ENCODE peak calls at places on chromosomes 16 and 17, in ten cellular contexts. One of them, this sample, is unnamed.

GRCh38 chr17:75318211-75318610 is 29.0 kb upstream of the SLC25A19 start:
- ATAC-seq in heart right ventricle: no peak
- ATAC-seq in A549: no peak
- ATAC-seq in heart left ventricle: no peak
- ATAC-seq in gastrocnemius medialis: no peak
- ATAC-seq in CD4-positive, CD25-positive, alpha-beta regulatory T cell: no peak
- ATAC-seq in upper lobe of right lung: no peak
- ATAC-seq in left lung: no peak
- ATAC-seq in HCT116: no peak
- ATAC-seq in CD8-positive, alpha-beta T cell: no peak
- ATAC-seq in this sample: no peak

GRCh38 chr17:352421-353212 is at the start of gene RPH3AL:
- ATAC-seq in heart right ventricle: peak; percentile 76
- ATAC-seq in A549: peak; percentile 81
- ATAC-seq in heart left ventricle: peak; percentile 82
- ATAC-seq in gastrocnemius medialis: no peak
- ATAC-seq in CD4-positive, CD25-positive, alpha-beta regulatory T cell: no peak
- ATAC-seq in upper lobe of right lung: peak; percentile 65
- ATAC-seq in left lung: peak; percentile 57
- ATAC-seq in HCT116: peak; percentile 57
- ATAC-seq in CD8-positive, alpha-beta T cell: no peak
- ATAC-seq in this sample: peak; percentile 39

GRCh38 chr17:59520276-59520675 is 45.1 kb upstream of the DHX40 start:
- ATAC-seq in heart right ventricle: no peak
- ATAC-seq in A549: no peak
- ATAC-seq in heart left ventricle: no peak
- ATAC-seq in gastrocnemius medialis: no peak
- ATAC-seq in CD4-positive, CD25-positive, alpha-beta regulatory T cell: no peak
- ATAC-seq in upper lobe of right lung: peak; percentile 38
- ATAC-seq in left lung: peak; percentile 63
- ATAC-seq in HCT116: no peak
- ATAC-seq in CD8-positive, alpha-beta T cell: no peak
- ATAC-seq in this sample: no peak

GRCh38 chr16:85422374-85423185 is 190.5 kb upstream of the GSE1 start:
- ATAC-seq in heart right ventricle: no peak
- ATAC-seq in A549: peak; percentile 64
- ATAC-seq in heart left ventricle: no peak
- ATAC-seq in gastrocnemius medialis: no peak
- ATAC-seq in CD4-positive, CD25-positive, alpha-beta regulatory T cell: no peak
- ATAC-seq in upper lobe of right lung: peak; percentile 84
- ATAC-seq in left lung: peak; percentile 89
- ATAC-seq in HCT116: no peak
- ATAC-seq in CD8-positive, alpha-beta T cell: no peak
- ATAC-seq in this sample: no peak

GRCh38 chr16:85870159-85870558 is 28.8 kb upstream of the IRF8 start:
- ATAC-seq in heart right ventricle: peak; percentile 30
- ATAC-seq in A549: no peak
- ATAC-seq in heart left ventricle: peak; percentile 59
- ATAC-seq in gastrocnemius medialis: no peak
- ATAC-seq in CD4-positive, CD25-positive, alpha-beta regulatory T cell: no peak
- ATAC-seq in upper lobe of right lung: peak; percentile 66
- ATAC-seq in left lung: peak; percentile 57
- ATAC-seq in HCT116: no peak
- ATAC-seq in CD8-positive, alpha-beta T cell: no peak
- ATAC-seq in this sample: peak; percentile 43

GRCh38 chr16:15611610-15612009 is 31.3 kb downstream of the MARF1 start:
- ATAC-seq in heart right ventricle: no peak
- ATAC-seq in A549: no peak
- ATAC-seq in heart left ventricle: no peak
- ATAC-seq in gastrocnemius medialis: no peak
- ATAC-seq in CD4-positive, CD25-positive, alpha-beta regulatory T cell: no peak
- ATAC-seq in upper lobe of right lung: no peak
- ATAC-seq in left lung: no peak
- ATAC-seq in HCT116: no peak
- ATAC-seq in CD8-positive, alpha-beta T cell: no peak
- ATAC-seq in this sample: no peak

GRCh38 chr16:55389426-55390073 is 65.5 kb downstream of the IRX6 start:
- ATAC-seq in heart right ventricle: peak; percentile 70
- ATAC-seq in A549: no peak
- ATAC-seq in heart left ventricle: peak; percentile 67
- ATAC-seq in gastrocnemius medialis: peak; percentile 90
- ATAC-seq in CD4-positive, CD25-positive, alpha-beta regulatory T cell: no peak
- ATAC-seq in upper lobe of right lung: peak; percentile 93
- ATAC-seq in left lung: peak; percentile 86
- ATAC-seq in HCT116: no peak
- ATAC-seq in CD8-positive, alpha-beta T cell: no peak
- ATAC-seq in this sample: no peak

GRCh38 chr17:60562421-60562820 is 36.4 kb upstream of the APPBP2 start:
- ATAC-seq in heart right ventricle: no peak
- ATAC-seq in A549: no peak
- ATAC-seq in heart left ventricle: no peak
- ATAC-seq in gastrocnemius medialis: no peak
- ATAC-seq in CD4-positive, CD25-positive, alpha-beta regulatory T cell: no peak
- ATAC-seq in upper lobe of right lung: no peak
- ATAC-seq in left lung: peak; percentile 27
- ATAC-seq in HCT116: no peak
- ATAC-seq in CD8-positive, alpha-beta T cell: no peak
- ATAC-seq in this sample: no peak

GRCh38 chr17:41618341-41619161 is 5.8 kb downstream of the KRT17 start:
- ATAC-seq in heart right ventricle: no peak
- ATAC-seq in A549: peak; percentile 45
- ATAC-seq in heart left ventricle: no peak
- ATAC-seq in gastrocnemius medialis: no peak
- ATAC-seq in CD4-positive, CD25-positive, alpha-beta regulatory T cell: no peak
- ATAC-seq in upper lobe of right lung: peak; percentile 15
- ATAC-seq in left lung: no peak
- ATAC-seq in HCT116: no peak
- ATAC-seq in CD8-positive, alpha-beta T cell: no peak
- ATAC-seq in this sample: no peak

GRCh38 chr17:81419886-81420768 is 24.9 kb downstream of the BAHCC1 start:
- ATAC-seq in heart right ventricle: no peak
- ATAC-seq in A549: peak; percentile 11
- ATAC-seq in heart left ventricle: no peak
- ATAC-seq in gastrocnemius medialis: no peak
- ATAC-seq in CD4-positive, CD25-positive, alpha-beta regulatory T cell: no peak
- ATAC-seq in upper lobe of right lung: peak; percentile 1
- ATAC-seq in left lung: peak; percentile 11
- ATAC-seq in HCT116: peak; percentile 19
- ATAC-seq in CD8-positive, alpha-beta T cell: no peak
- ATAC-seq in this sample: no peak

DNA sequence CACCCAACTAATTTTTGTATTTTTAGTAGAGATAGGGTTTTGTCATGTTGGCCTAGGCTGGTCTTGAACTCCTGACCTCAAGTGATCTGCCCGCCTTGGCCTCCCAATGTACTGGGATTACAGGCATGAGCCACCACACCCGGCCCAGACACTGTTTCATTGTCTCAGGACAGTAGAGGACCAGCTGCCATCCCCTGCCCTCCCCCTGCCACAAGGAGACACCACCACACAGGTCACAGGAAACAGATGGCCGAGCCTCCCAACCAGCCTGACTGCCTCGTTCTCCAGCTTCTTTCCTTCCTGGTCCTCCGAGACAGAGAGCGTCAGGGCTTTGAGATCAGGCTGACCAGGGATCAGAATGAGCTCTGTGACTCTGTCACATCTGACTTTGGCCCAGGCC is 20.8 kb upstream of the RNPS1 start:
- ATAC-seq in heart right ventricle: no peak
- ATAC-seq in A549: no peak
- ATAC-seq in heart left ventricle: no peak
- ATAC-seq in gastrocnemius medialis: no peak
- ATAC-seq in CD4-positive, CD25-positive, alpha-beta regulatory T cell: no peak
- ATAC-seq in upper lobe of right lung: no peak
- ATAC-seq in left lung: no peak
- ATAC-seq in HCT116: no peak
- ATAC-seq in CD8-positive, alpha-beta T cell: no peak
- ATAC-seq in this sample: no peak
- H3K4me3 ChIP-seq in heart right ventricle: no peak overlapping the region
- H3K4me3 ChIP-seq in A549: no peak overlapping the region
- H3K4me3 ChIP-seq in heart left ventricle: no peak overlapping the region
- H3K4me3 ChIP-seq in gastrocnemius medialis: no peak overlapping the region
- H3K4me3 ChIP-seq in CD4-positive, CD25-positive, alpha-beta regulatory T cell: no peak overlapping the region
- H3K4me3 ChIP-seq in upper lobe of right lung: no peak overlapping the region
- H3K4me3 ChIP-seq in left lung: no peak overlapping the region
- H3K4me3 ChIP-seq in HCT116: no peak overlapping the region
- H3K4me3 ChIP-seq in CD8-positive, alpha-beta T cell: no peak overlapping the region
- H3K4me3 ChIP-seq in this sample: no peak overlapping the region

GRCh38 chr17:43820759-43821158 is 12.2 kb downstream of the MPP3 start:
- ATAC-seq in heart right ventricle: no peak
- ATAC-seq in A549: no peak
- ATAC-seq in heart left ventricle: no peak
- ATAC-seq in gastrocnemius medialis: no peak
- ATAC-seq in CD4-positive, CD25-positive, alpha-beta regulatory T cell: no peak
- ATAC-seq in upper lobe of right lung: no peak
- ATAC-seq in left lung: no peak
- ATAC-seq in HCT116: no peak
- ATAC-seq in CD8-positive, alpha-beta T cell: no peak
- ATAC-seq in this sample: no peak
- H3K4me3 ChIP-seq in heart right ventricle: no peak overlapping the region
- H3K4me3 ChIP-seq in A549: no peak overlapping the region
- H3K4me3 ChIP-seq in heart left ventricle: no peak overlapping the region
- H3K4me3 ChIP-seq in gastrocnemius medialis: no peak overlapping the region
- H3K4me3 ChIP-seq in CD4-positive, CD25-positive, alpha-beta regulatory T cell: no peak overlapping the region
- H3K4me3 ChIP-seq in upper lobe of right lung: no peak overlapping the region
- H3K4me3 ChIP-seq in left lung: no peak overlapping the region
- H3K4me3 ChIP-seq in HCT116: no peak overlapping the region
- H3K4me3 ChIP-seq in CD8-positive, alpha-beta T cell: no peak overlapping the region
- H3K4me3 ChIP-seq in this sample: no peak overlapping the region

GRCh38 chr17:35283767-35284166 is 40.9 kb downstream of the SLFN5 start:
- ATAC-seq in heart right ventricle: no peak
- ATAC-seq in A549: no peak
- ATAC-seq in heart left ventricle: no peak
- ATAC-seq in gastrocnemius medialis: no peak
- ATAC-seq in CD4-positive, CD25-positive, alpha-beta regulatory T cell: no peak
- ATAC-seq in upper lobe of right lung: no peak
- ATAC-seq in left lung: no peak
- ATAC-seq in HCT116: no peak
- ATAC-seq in CD8-positive, alpha-beta T cell: no peak
- ATAC-seq in this sample: no peak
- H3K4me3 ChIP-seq in heart right ventricle: no peak overlapping the region
- H3K4me3 ChIP-seq in A549: no peak overlapping the region
- H3K4me3 ChIP-seq in heart left ventricle: no peak overlapping the region
- H3K4me3 ChIP-seq in gastrocnemius medialis: no peak overlapping the region
- H3K4me3 ChIP-seq in CD4-positive, CD25-positive, alpha-beta regulatory T cell: no peak overlapping the region
- H3K4me3 ChIP-seq in upper lobe of right lung: no peak overlapping the region
- H3K4me3 ChIP-seq in left lung: no peak overlapping the region
- H3K4me3 ChIP-seq in HCT116: no peak overlapping the region
- H3K4me3 ChIP-seq in CD8-positive, alpha-beta T cell: no peak overlapping the region
- H3K4me3 ChIP-seq in this sample: no peak overlapping the region

GRCh38 chr17:32289454-32289853 is 23.8 kb downstream of the RHBDL3 start:
- ATAC-seq in heart right ventricle: no peak
- ATAC-seq in A549: no peak
- ATAC-seq in heart left ventricle: no peak
- ATAC-seq in gastrocnemius medialis: no peak
- ATAC-seq in CD4-positive, CD25-positive, alpha-beta regulatory T cell: no peak
- ATAC-seq in upper lobe of right lung: no peak
- ATAC-seq in left lung: no peak
- ATAC-seq in HCT116: no peak
- ATAC-seq in CD8-positive, alpha-beta T cell: no peak
- ATAC-seq in this sample: no peak
- H3K4me3 ChIP-seq in heart right ventricle: no peak overlapping the region
- H3K4me3 ChIP-seq in A549: no peak overlapping the region
- H3K4me3 ChIP-seq in heart left ventricle: no peak overlapping the region
- H3K4me3 ChIP-seq in gastrocnemius medialis: no peak overlapping the region
- H3K4me3 ChIP-seq in CD4-positive, CD25-positive, alpha-beta regulatory T cell: no peak overlapping the region
- H3K4me3 ChIP-seq in upper lobe of right lung: no peak overlapping the region
- H3K4me3 ChIP-seq in left lung: no peak overlapping the region
- H3K4me3 ChIP-seq in HCT116: no peak overlapping the region
- H3K4me3 ChIP-seq in CD8-positive, alpha-beta T cell: no peak overlapping the region
- H3K4me3 ChIP-seq in this sample: no peak overlapping the region

DNA sequence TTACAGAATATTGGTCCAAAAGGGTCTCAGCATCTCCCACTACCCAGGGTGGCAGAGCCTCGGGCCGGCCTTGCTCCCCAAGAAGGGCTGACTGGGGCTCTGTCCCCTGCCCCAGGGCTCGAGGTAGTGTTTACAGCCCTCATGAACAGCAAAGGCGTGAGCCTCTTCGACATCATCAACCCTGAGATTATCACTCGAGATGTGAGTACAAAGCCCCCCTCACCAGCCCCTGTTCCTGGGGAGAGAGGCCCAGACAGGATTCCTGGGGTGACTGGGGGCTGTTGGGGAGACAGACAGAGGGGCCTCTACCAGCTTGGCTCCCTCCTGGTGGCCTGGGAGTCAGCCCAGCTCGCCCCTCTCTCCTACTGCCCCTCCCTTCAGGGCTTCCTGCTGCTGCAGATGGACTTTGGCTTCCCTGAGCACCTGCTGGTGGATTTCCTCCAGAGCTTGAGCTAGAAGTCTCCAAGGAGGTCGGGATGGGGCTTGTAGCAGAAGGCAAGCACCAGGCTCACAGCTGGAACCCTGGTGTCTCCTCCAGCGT is 6.1 kb upstream of the NLRC5 start:
- ATAC-seq in heart right ventricle: no peak
- ATAC-seq in A549: peak; percentile 21
- ATAC-seq in heart left ventricle: peak; percentile 19
- ATAC-seq in gastrocnemius medialis: no peak
- ATAC-seq in CD4-positive, CD25-positive, alpha-beta regulatory T cell: no peak
- ATAC-seq in upper lobe of right lung: no peak
- ATAC-seq in left lung: no peak
- ATAC-seq in HCT116: no peak
- ATAC-seq in CD8-positive, alpha-beta T cell: no peak
- ATAC-seq in this sample: no peak
- H3K4me3 ChIP-seq in heart right ventricle: no peak overlapping the region
- H3K4me3 ChIP-seq in A549: no peak overlapping the region
- H3K4me3 ChIP-seq in heart left ventricle: no peak overlapping the region
- H3K4me3 ChIP-seq in gastrocnemius medialis: no peak overlapping the region
- H3K4me3 ChIP-seq in CD4-positive, CD25-positive, alpha-beta regulatory T cell: no peak overlapping the region
- H3K4me3 ChIP-seq in upper lobe of right lung: no peak overlapping the region
- H3K4me3 ChIP-seq in left lung: no peak overlapping the region
- H3K4me3 ChIP-seq in HCT116: no peak overlapping the region
- H3K4me3 ChIP-seq in CD8-positive, alpha-beta T cell: no peak overlapping the region
- H3K4me3 ChIP-seq in this sample: no peak overlapping the region